ENCODE peak calls at places on chromosomes 13 and 19, in seven cellular contexts. L, Q, O, C, R, P and H are unnamed samples.

GRCh38 chr19:43956827-43957226 is 5.8 kb downstream of the ZNF221 start:
- DNase-seq in L (no peak), Q (no peak), O (no peak), C (no peak), R (no peak), P (no peak), H (no peak)

GRCh38 chr13:30551194-30551593 is 66.5 kb upstream of the USPL1 start:
- DNase-seq in L (no peak), Q (no peak), O (peak; percentile 47), C (no peak), R (no peak), P (no peak), H (peak; percentile 54)

GRCh38 chr13:30974350-30974749 is 41.9 kb downstream of the TEX26 start:
- DNase-seq in L (no peak), Q (no peak), O (no peak), C (no peak), R (no peak), P (no peak), H (no peak)

GRCh38 chr13:100537951-100538462 is 50.6 kb downstream of the GGACT start:
- DNase-seq in L (no peak), Q (no peak), O (no peak), C (no peak), R (no peak), P (no peak), H (no peak)

GRCh38 chr13:102302534-102302933 is 99.3 kb downstream of the FGF14 start:
- DNase-seq in L (no peak), Q (no peak), O (no peak), C (no peak), R (no peak), P (no peak), H (no peak)

GRCh38 chr13:99320693-99321481 is 13.7 kb upstream of the GPR183 start:
- DNase-seq in L (peak; percentile 89), Q (no peak), O (peak; percentile 84), C (no peak), R (no peak), P (no peak), H (peak; percentile 93)

GRCh38 chr19:28137772-28138171 is 1075.2 kb downstream of the UQCRFS1 start:
- DNase-seq in L (no peak), Q (no peak), O (no peak), C (no peak), R (no peak), P (no peak), H (no peak)

GRCh38 chr13:91406619-91407018 is 8.2 kb downstream of the GPC5 start:
- DNase-seq in L (peak; percentile 37), Q (no peak), O (peak; percentile 36), C (no peak), R (no peak), P (peak; percentile 53), H (peak; percentile 61)

GRCh38 chr13:89803839-89804238 is 1543.6 kb upstream of the MIR17HG start:
- DNase-seq in L (no peak), Q (no peak), O (no peak), C (no peak), R (no peak), P (no peak), H (no peak)

GRCh38 chr13:80341771-80342271 is 895 bp upstream of the SPRY2 start:
- DNase-seq in L (peak; percentile 40), Q (peak; percentile 35), O (peak; percentile 21), C (no peak), R (peak; percentile 66), P (peak; percentile 66), H (peak; percentile 57)

GRCh38 chr13:76161143-76161542 is 525.0 kb downstream of the LMO7 start:
- DNase-seq in L (no peak), Q (no peak), O (no peak), C (no peak), R (peak; percentile 16), P (no peak), H (no peak)

GRCh38 chr19:18520848-18521691 is 800 bp downstream of the ELL start:
- DNase-seq in L (no peak), Q (peak; percentile 59), O (peak; percentile 4), C (peak; percentile 50), R (peak; percentile 41), P (peak; percentile 42), H (peak; percentile 28)

GRCh38 chr13:36163303-36163702 is 32.1 kb upstream of the DCLK1 start:
- DNase-seq in L (no peak), Q (no peak), O (no peak), C (no peak), R (no peak), P (no peak), H (no peak)

GRCh38 chr13:34522818-34523217 is 419.3 kb upstream of the NBEA start:
- DNase-seq in L (no peak), Q (no peak), O (peak; percentile 35), C (no peak), R (no peak), P (no peak), H (no peak)

DNA sequence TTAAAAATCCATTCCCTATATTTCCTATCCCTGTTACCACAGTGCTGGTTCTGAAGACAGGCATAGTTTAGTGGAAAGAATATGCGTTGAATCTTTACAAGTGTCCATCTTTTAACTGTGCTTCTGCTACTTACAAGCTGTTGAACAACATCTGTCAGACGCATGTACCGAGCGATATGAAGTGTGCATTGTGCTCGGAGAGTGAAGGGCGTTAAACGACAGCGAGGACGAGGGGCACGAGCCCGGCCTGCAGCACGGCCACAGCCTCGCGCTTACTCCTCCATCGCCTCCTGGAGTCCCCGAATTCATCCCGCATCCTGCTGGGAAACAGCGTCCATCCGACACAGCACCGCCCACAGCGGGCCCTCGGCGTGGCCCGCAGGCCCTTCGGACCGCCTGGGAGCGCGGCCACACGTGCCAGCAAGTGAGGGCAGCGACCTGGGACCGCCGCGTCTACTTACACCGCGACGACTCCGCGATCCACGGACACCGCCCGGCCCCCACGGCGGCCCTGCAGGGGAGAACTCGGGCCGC is 512 bp downstream of the PCID2 start:
- DNase-seq in L (peak; percentile 37), Q (no peak), O (peak; percentile 31), C (no peak), R (peak; percentile 35), P (peak; percentile 50), H (peak; percentile 38)
- TF ChIP-seq CTCF in L (peak; percentile 4), Q (no peak), O (no peak), C (no peak), R (no peak), P (no peak), H (no peak)

GRCh38 chr13:81488021-81488420 is 1147.1 kb upstream of the SPRY2 start:
- DNase-seq in L (no peak), Q (no peak), O (no peak), C (no peak), R (no peak), P (no peak), H (peak; percentile 15)

GRCh38 chr13:81493144-81493543 is 1152.2 kb upstream of the SPRY2 start:
- DNase-seq in L (no peak), Q (no peak), O (no peak), C (no peak), R (no peak), P (no peak), H (no peak)

GRCh38 chr13:81487151-81487550 is 1146.2 kb upstream of the SPRY2 start:
- DNase-seq in L (peak; percentile 0), Q (no peak), O (peak; percentile 63), C (no peak), R (no peak), P (peak; percentile 49), H (peak; percentile 70)
- TF ChIP-seq CTCF in L (peak; percentile 35), Q (no peak), O (peak; percentile 61), C (no peak), R (no peak), P (peak; percentile 35), H (peak; percentile 21)

GRCh38 chr13:57633141-57633949 is 1.8 kb downstream of the PCDH17 start:
- DNase-seq in L (no peak), Q (peak; percentile 60), O (no peak), C (peak; percentile 26), R (peak; percentile 77), P (peak; percentile 88), H (no peak)
- TF ChIP-seq CTCF in L (peak; percentile 68), Q (peak; percentile 21), O (peak; percentile 42), C (peak; percentile 15), R (peak; percentile 76), P (peak; percentile 62), H (no peak)

GRCh38 chr13:111017755-111018487 is 97.2 kb upstream of the ARHGEF7 start:
- DNase-seq in L (no peak), Q (no peak), O (no peak), C (no peak), R (no peak), P (no peak), H (no peak)
- TF ChIP-seq CTCF in L (no peak), Q (no peak), O (no peak), C (no peak), R (no peak), P (no peak), H (no peak)